ENCODE peak calls at places on chromosomes 4 and X, in ten cellular contexts. J is HL-60, L is sigmoid colon, R is HCT116, G is GM23338, E is transverse colon, C is GM12878, U is endothelial cell of umbilical vein, P is Panc1, S is esophagus muscularis mucosa. N is an unnamed sample.

GRCh38 chrX:139759637-139760036 is 51.7 kb upstream of the MCF2 start:
- DNase-seq in G (peak; percentile 62), S (no peak), U (peak; percentile 18), E (no peak), P (peak; percentile 17), L (no peak), J (peak; percentile 3), R (no peak), C (no peak), N (no peak)

GRCh38 chrX:124097116-124097515 is 135.6 kb downstream of the STAG2 start:
- DNase-seq in G (no peak), E (no peak), J (no peak), S (no peak), P (no peak), R (no peak), L (no peak), C (no peak), U (no peak), N (no peak)

GRCh38 chrX:110691446-110691845 is 104.2 kb downstream of the CHRDL1 start:
- DNase-seq in S (no peak), U (no peak), P (no peak), G (no peak), L (no peak), C (no peak), J (no peak), R (no peak), E (no peak), N (no peak)

GRCh38 chrX:37701588-37701987 is 16.0 kb downstream of the XK start:
- DNase-seq in S (no peak), G (peak; percentile 4), E (no peak), C (no peak), U (no peak), R (no peak), P (no peak), J (no peak), L (no peak), N (no peak)

GRCh38 chrX:13387656-13388421 is 68.0 kb upstream of the ATXN3L start:
- DNase-seq in C (no peak), R (no peak), U (no peak), L (no peak), J (peak; percentile 48), P (no peak), S (no peak), E (no peak), G (no peak), N (no peak)

GRCh38 chrX:150202641-150203248 is 160.4 kb upstream of the MAMLD1 start:
- DNase-seq in G (no peak), L (no peak), C (no peak), U (peak; percentile 37), S (no peak), E (no peak), R (no peak), J (peak; percentile 23), P (no peak), N (no peak)

GRCh38 chr4:121283319-121283718 is 97.5 kb downstream of the QRFPR start:
- DNase-seq in C (no peak), R (no peak), S (no peak), E (no peak), U (no peak), G (no peak), L (no peak), J (no peak), P (no peak), N (no peak)

GRCh38 chrX:28189011-28189410 is 207.8 kb upstream of the DCAF8L1 start:
- DNase-seq in L (no peak), P (peak; percentile 32), U (peak; percentile 67), S (no peak), J (no peak), R (peak; percentile 51), E (no peak), G (no peak), C (no peak), N (no peak)

GRCh38 chr4:63524764-63525163 is 884.5 kb downstream of the TECRL start:
- DNase-seq in P (no peak), L (no peak), G (no peak), J (no peak), U (no peak), E (no peak), R (no peak), S (no peak), C (no peak), N (no peak)

GRCh38 chrX:73758253-73758652 is 195.3 kb downstream of the CHIC1 start:
- DNase-seq in G (peak; percentile 2), E (no peak), J (no peak), C (peak; percentile 15), S (no peak), R (no peak), L (no peak), U (no peak), P (no peak), N (no peak)

GRCh38 chr4:10348241-10348640 is 109.0 kb downstream of the ZNF518B start:
- DNase-seq in R (no peak), G (no peak), E (no peak), S (no peak), L (no peak), C (no peak), U (no peak), P (no peak), J (no peak), N (no peak)

GRCh38 chrX:106932960-106933537 is 12.8 kb downstream of the CLDN2 start:
- DNase-seq in G (no peak), S (no peak), P (no peak), C (no peak), L (no peak), R (no peak), E (no peak), U (no peak), J (peak; percentile 4), N (no peak)

GRCh38 chrX:106932492-106932923 is 12.3 kb downstream of the CLDN2 start:
- DNase-seq in S (no peak), C (no peak), E (no peak), G (no peak), P (no peak), U (peak; percentile 13), J (no peak), R (no peak), L (no peak), N (no peak)

GRCh38 chrX:106931831-106932491 is 11.8 kb downstream of the CLDN2 start:
- DNase-seq in L (no peak), S (no peak), G (no peak), U (no peak), J (no peak), P (no peak), E (no peak), C (no peak), R (no peak), N (no peak)

GRCh38 chrX:106935175-106935574 is 15.0 kb downstream of the CLDN2 start:
- DNase-seq in U (peak; percentile 30), E (no peak), S (no peak), P (no peak), L (no peak), C (no peak), R (no peak), J (no peak), G (no peak), N (no peak)

DNA sequence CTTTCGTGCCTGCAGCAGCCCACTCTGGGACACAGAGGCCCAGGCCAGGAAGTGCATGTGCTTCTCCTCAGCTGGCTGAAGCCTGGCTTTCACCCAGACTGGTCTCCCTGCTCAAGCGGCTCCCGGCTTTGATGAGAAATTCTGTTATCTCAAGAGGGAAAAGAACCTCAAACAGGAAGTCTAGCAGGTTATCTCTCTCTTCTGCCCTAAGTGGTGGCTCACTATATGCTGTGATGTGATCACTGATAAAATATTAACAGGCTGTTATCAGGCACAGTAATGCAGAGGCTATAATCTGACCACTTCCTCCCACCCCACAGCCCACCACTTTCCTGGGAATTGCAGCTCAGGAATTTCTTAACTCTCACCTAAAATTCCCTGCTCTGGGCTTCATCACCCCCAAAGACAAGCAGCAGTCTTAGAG is 13.3 kb downstream of the CLDN2 start:
- DNase-seq in S (no peak), C (no peak), P (no peak), E (no peak), R (no peak), G (no peak), L (no peak), J (no peak), U (peak; percentile 27), N (no peak)
- TF ChIP-seq POLR2AphosphoS5 in S (no peak), C (no peak), P (no peak), E (no peak), R (no peak), G (no peak), L (no peak), J (no peak), U (peak; percentile 27), N (no peak)

DNA sequence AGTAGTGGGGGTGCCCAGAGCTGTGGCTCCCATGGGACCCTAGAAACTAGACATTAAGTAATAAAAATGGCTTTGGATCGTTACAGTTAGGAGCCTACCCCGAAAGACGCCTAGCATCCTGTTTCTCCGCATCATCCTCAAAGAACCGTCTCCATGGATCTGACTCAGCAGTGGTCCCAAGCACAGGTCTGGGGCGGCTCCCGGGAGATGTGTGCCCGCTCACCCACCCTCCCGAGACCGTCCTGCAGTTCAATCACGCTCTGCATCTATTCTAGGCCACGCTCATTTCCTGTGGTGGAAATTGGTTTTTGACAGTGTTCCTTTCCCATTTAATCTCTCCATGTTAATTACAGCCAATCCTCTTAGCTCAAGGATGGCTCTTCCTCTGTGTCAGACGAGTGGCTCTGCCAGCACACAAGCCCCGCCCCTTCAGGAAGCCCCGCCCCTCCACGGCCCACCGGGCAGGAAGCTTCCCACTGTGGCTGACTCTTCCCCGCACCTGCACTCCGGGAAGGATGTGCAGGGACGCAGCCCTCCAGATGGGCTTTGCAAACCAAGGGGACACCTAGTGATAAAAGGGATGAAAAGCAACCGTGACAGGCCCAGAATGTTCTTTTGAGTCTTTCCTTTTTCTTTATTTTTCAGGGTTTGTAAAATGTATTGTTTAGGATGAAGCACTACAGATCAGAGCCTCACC is 34.5 kb upstream of the HELT start:
- DNase-seq in G (peak; percentile 83), P (no peak), S (no peak), E (peak; percentile 71), U (peak; percentile 25), C (peak; percentile 24), R (peak; percentile 67), L (no peak), J (peak; percentile 61), N (peak; percentile 57)
- TF ChIP-seq POLR2AphosphoS5 in G (peak; percentile 32), P (no peak), S (no peak), E (no peak), U (no peak), C (no peak), R (no peak), L (no peak), J (no peak), N (no peak)

GRCh38 chr4:174215055-174215454 is 68.4 kb downstream of the FBXO8 start:
- DNase-seq in E (no peak), P (no peak), G (no peak), S (no peak), C (no peak), R (no peak), U (no peak), J (no peak), L (no peak), N (no peak)
- TF ChIP-seq POLR2AphosphoS5 in E (no peak), P (no peak), G (no peak), S (no peak), C (no peak), R (no peak), U (no peak), J (no peak), L (no peak), N (no peak)

DNA sequence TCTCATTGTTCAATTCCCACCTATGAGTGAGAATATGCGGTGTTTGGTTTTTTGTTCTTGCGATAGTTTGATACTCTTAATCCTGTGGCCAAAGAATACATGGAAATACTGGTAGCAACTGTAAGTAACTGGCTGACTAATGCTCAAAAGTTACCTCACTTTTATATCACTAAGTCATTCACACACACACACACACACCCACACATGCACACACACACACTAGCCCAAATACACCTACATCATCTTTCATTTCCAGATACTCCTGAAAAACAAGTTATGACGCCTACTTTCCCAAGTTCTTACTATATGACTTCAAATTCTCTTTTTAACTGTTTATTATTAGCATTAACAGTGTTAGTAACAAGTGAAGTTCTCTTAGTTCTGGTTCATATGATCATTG is 101.3 kb downstream of the DCHS2 start:
- DNase-seq in L (no peak), J (no peak), G (no peak), R (no peak), E (no peak), C (no peak), S (no peak), U (no peak), P (no peak), N (no peak)
- TF ChIP-seq POLR2AphosphoS5 in L (no peak), J (no peak), G (no peak), R (no peak), E (no peak), C (no peak), S (no peak), U (no peak), P (no peak), N (no peak)